ENCODE peak calls at places on chromosome 1, in ten cellular contexts. P is ovary, C is WTC11, A is HEK293T, I is OCI-M1, E is T-helper 9 cell, H is RCC 7860, F is H54, L is K562, Y is NCI-H345. J is an unnamed sample.

GRCh38 chr1:155650231-155650757 is 38.3 kb downstream of the YY1AP1 start:
- DNase-seq in P (no peak), C (no peak), A (no peak), I (no peak), E (no peak), H (no peak), F (no peak), L (no peak), Y (no peak), J (no peak)

GRCh38 chr1:172753964-172754363 is 95.1 kb downstream of the FASLG start:
- DNase-seq in P (no peak), C (no peak), A (no peak), I (no peak), E (no peak), H (no peak), F (no peak), L (no peak), Y (no peak), J (no peak)

GRCh38 chr1:107942829-107943228 is 22.2 kb downstream of the VAV3 start:
- DNase-seq in P (no peak), C (no peak), A (no peak), I (no peak), E (no peak), H (no peak), F (no peak), L (no peak), Y (no peak), J (no peak)

GRCh38 chr1:29227511-29227910 is 3.2 kb downstream of the MECR start:
- DNase-seq in P (no peak), C (no peak), A (no peak), I (no peak), E (no peak), H (no peak), F (no peak), L (no peak), Y (no peak), J (peak; percentile 48)

GRCh38 chr1:46515576-46515975 is 25.9 kb downstream of the DMBX1 start:
- DNase-seq in P (no peak), C (no peak), A (no peak), I (no peak), E (no peak), H (no peak), F (no peak), L (no peak), Y (no peak), J (no peak)

GRCh38 chr1:33302325-33302724 is 18.6 kb downstream of the A3GALT2 start:
- DNase-seq in P (no peak), C (no peak), A (no peak), I (peak; percentile 3), E (no peak), H (no peak), F (no peak), L (peak; percentile 56), Y (no peak), J (no peak)

GRCh38 chr1:94094466-94095111 is 26.4 kb downstream of the ABCA4 start:
- DNase-seq in P (peak; percentile 79), C (no peak), A (no peak), I (peak; percentile 27), E (no peak), H (no peak), F (no peak), L (no peak), Y (no peak), J (no peak)

GRCh38 chr1:9784508-9785133 is 39.1 kb downstream of the CLSTN1 start:
- DNase-seq in P (no peak), C (peak; percentile 63), A (peak; percentile 56), I (peak; percentile 75), E (peak; percentile 60), H (peak; percentile 51), F (no peak), L (peak; percentile 65), Y (peak; percentile 68), J (peak; percentile 67)

GRCh38 chr1:214445846-214446614 is 105.4 kb downstream of the PTPN14 start:
- DNase-seq in P (no peak), C (no peak), A (no peak), I (peak; percentile 53), E (no peak), H (peak; percentile 96), F (peak; percentile 12), L (no peak), Y (no peak), J (no peak)

GRCh38 chr1:66302810-66303209 is 231.1 kb upstream of the SGIP1 start:
- DNase-seq in P (no peak), C (no peak), A (no peak), I (peak; percentile 52), E (no peak), H (no peak), F (no peak), L (no peak), Y (no peak), J (no peak)

GRCh38 chr1:41599912-41600311 is 115.4 kb upstream of the EDN2 start:
- DNase-seq in P (no peak), C (no peak), A (no peak), I (no peak), E (no peak), H (no peak), F (no peak), L (no peak), Y (no peak), J (no peak)

GRCh38 chr1:14660795-14661194 is 62.3 kb downstream of the KAZN start:
- DNase-seq in P (no peak), C (no peak), A (no peak), I (peak; percentile 29), E (no peak), H (no peak), F (no peak), L (no peak), Y (no peak), J (no peak)

GRCh38 chr1:46757256-46757955 is 38.5 kb upstream of the EFCAB14 start:
- DNase-seq in P (no peak), C (no peak), A (no peak), I (no peak), E (no peak), H (no peak), F (no peak), L (no peak), Y (peak; percentile 41), J (no peak)